ENCODE peak calls at places on chromosomes 4 and X, in seven cellular contexts. P is HS-5; X is T-helper 2 cell treated with Interferon-gamma antibody and Interleukin-4, amounts not matched to agents 5 μg/mL and 100 μg/mL, for 36 hours; R is stimulated activated naive CD4-positive, alpha-beta T cell treated with Interleukin-2 at 50 U/mL for 16 hours; I is activated naive CD4-positive, alpha-beta T cell; Z is foreskin fibroblast; E is GM13977. Y is an unnamed sample.
A peak's percentile ranks its signal among the peaks of the same experiment; 100 is the strongest.

GRCh38 chr4:188603646-188604045 is 464.4 kb downstream of the TRIML1 start:
- DNase-seq in Z (peak; percentile 1), E (no peak), I (no peak), X (no peak), P (no peak), R (no peak), Y (no peak)

GRCh38 chr4:173935622-173936405 is 347.7 kb downstream of the FBXO8 start:
- DNase-seq in P (no peak), X (no peak), E (no peak), R (no peak), Z (peak; percentile 65), I (no peak), Y (no peak)

GRCh38 chr4:146450524-146450923 is 71.2 kb downstream of the SLC10A7 start:
- DNase-seq in P (no peak), E (peak; percentile 55), R (no peak), Z (peak; percentile 4), I (no peak), X (peak; percentile 14), Y (no peak)

GRCh38 chrX:3262906-3263305 is 83.5 kb downstream of the MXRA5 start:
- DNase-seq in R (no peak), X (no peak), Z (peak; percentile 86), I (no peak), P (peak; percentile 53), E (no peak), Y (peak; percentile 15)

GRCh38 chr4:150236626-150237025 is 158.4 kb downstream of the DCLK2 start:
- DNase-seq in Z (peak; percentile 47), E (no peak), I (no peak), P (no peak), R (no peak), X (no peak), Y (no peak)

GRCh38 chr4:76665139-76665538 is 230.1 kb downstream of the SHROOM3 start:
- DNase-seq in Z (peak; percentile 67), E (no peak), P (peak; percentile 56), X (no peak), I (no peak), R (no peak), Y (no peak)

GRCh38 chrX:12975999-12976558 is 1.2 kb downstream of the TMSB4X start:
- DNase-seq in R (peak; percentile 30), Z (peak; percentile 51), P (no peak), I (no peak), X (no peak), E (no peak), Y (no peak)

GRCh38 chr4:168712316-168712855 is 215.5 kb downstream of the PALLD start:
- DNase-seq in Z (no peak), R (no peak), P (no peak), E (no peak), I (no peak), X (no peak), Y (no peak)

GRCh38 chr4:6701371-6701770 is 7.7 kb downstream of the S100P start:
- DNase-seq in P (no peak), I (no peak), E (no peak), Z (no peak), X (no peak), R (no peak), Y (no peak)

GRCh38 chr4:140049924-140050681 is 103.9 kb downstream of the MAML3 start:
- DNase-seq in I (no peak), Z (peak; percentile 52), E (peak; percentile 20), P (no peak), X (no peak), R (no peak), Y (no peak)

GRCh38 chrX:48966796-48967579 is 4.7 kb downstream of the KCND1 start:
- DNase-seq in R (no peak), I (no peak), X (no peak), P (peak; percentile 6), E (no peak), Z (peak; percentile 52), Y (no peak)